ENCODE peak calls at places on chromosomes 11 and 22, in seven cellular contexts. W is astrocyte; H is CD8-positive, alpha-beta memory T cell; Y is left ventricle myocardium inferior; A is mesenchymal stem cell; E is NT2/D1; M is HCT116. J is an unnamed sample.

GRCh38 chr22:38755155-38755910 is 465 bp downstream of the SUN2 start:
- DNase-seq in E (no peak), H (peak; percentile 66), Y (peak; percentile 95), A (peak; percentile 80), W (peak; percentile 32), M (no peak), J (peak; percentile 98)

GRCh38 chr22:46043339-46043738 is 66.4 kb upstream of the WNT7B start:
- DNase-seq in W (no peak), Y (no peak), A (no peak), E (no peak), M (no peak), H (no peak), J (peak; percentile 45)

GRCh38 chr11:115193931-115194797 is 310.1 kb downstream of the CADM1 start:
- DNase-seq in E (no peak), W (peak; percentile 26), A (peak; percentile 27), Y (no peak), H (no peak), M (no peak), J (no peak)

GRCh38 chr11:120137611-120138521 is at the start of gene TRIM29:
- DNase-seq in W (no peak), E (no peak), M (no peak), H (no peak), A (no peak), Y (no peak), J (no peak)

GRCh38 chr11:64400096-64400495 is 41.1 kb downstream of the RPS6KA4 start:
- DNase-seq in Y (no peak), H (no peak), W (no peak), M (no peak), A (no peak), E (no peak), J (no peak)

GRCh38 chr11:82995754-82996398 is 75.8 kb downstream of the RAB30 start:
- DNase-seq in H (no peak), W (peak; percentile 76), A (peak; percentile 60), M (no peak), E (no peak), Y (no peak), J (no peak)

GRCh38 chr11:25758145-25758661 is 573.7 kb upstream of the ANO3 start:
- DNase-seq in W (peak; percentile 4), E (no peak), H (no peak), M (no peak), Y (no peak), A (no peak), J (no peak)

GRCh38 chr11:37223962-37224361 is 625.9 kb upstream of the RAG2 start:
- DNase-seq in W (no peak), H (no peak), A (no peak), E (no peak), Y (no peak), M (no peak), J (no peak)

GRCh38 chr11:60625262-60625661 is 74.2 kb upstream of the MS4A8 start:
- DNase-seq in A (peak; percentile 1), W (no peak), Y (no peak), H (no peak), M (peak; percentile 53), E (peak; percentile 74), J (no peak)

GRCh38 chr11:127115844-127116243 is 115.3 kb upstream of the KIRREL3 start:
- DNase-seq in E (no peak), Y (no peak), A (no peak), H (no peak), M (no peak), W (no peak), J (no peak)

GRCh38 chr11:108835624-108836023 is 170.8 kb downstream of the DDX10 start:
- DNase-seq in H (no peak), W (no peak), E (no peak), A (no peak), M (no peak), Y (no peak), J (no peak)

GRCh38 chr11:2208691-2209369 is 37.2 kb upstream of the TH start:
- DNase-seq in Y (peak; percentile 13), A (no peak), W (no peak), M (no peak), E (no peak), H (no peak), J (peak; percentile 44)

GRCh38 chr11:12330491-12331231 is 46.7 kb upstream of the PARVA start:
- DNase-seq in H (no peak), W (peak; percentile 18), A (peak; percentile 11), Y (no peak), E (no peak), M (no peak), J (no peak)

GRCh38 chr11:129968611-129969419 is 33.8 kb downstream of the PRDM10 start:
- DNase-seq in W (no peak), M (no peak), Y (no peak), E (no peak), A (no peak), H (no peak), J (no peak)

GRCh38 chr11:870127-870413 is 27.4 kb downstream of the TSPAN4 start:
- DNase-seq in E (no peak), W (no peak), M (no peak), A (no peak), Y (no peak), H (no peak), J (no peak)

GRCh38 chr11:17735823-17736772 is 1.5 kb downstream of the KCNC1 start:
- DNase-seq in W (no peak), M (no peak), H (no peak), A (no peak), Y (no peak), E (no peak), J (no peak)

GRCh38 chr11:17736921-17737817 is 2.6 kb downstream of the KCNC1 start:
- DNase-seq in W (no peak), H (no peak), M (no peak), E (no peak), Y (no peak), A (no peak), J (no peak)

GRCh38 chr11:17740649-17741235 is 6.2 kb downstream of the KCNC1 start:
- DNase-seq in H (no peak), Y (no peak), A (no peak), M (no peak), E (no peak), W (no peak), J (no peak)

GRCh38 chr11:17739945-17740338 is 5.4 kb downstream of the KCNC1 start:
- DNase-seq in Y (no peak), M (no peak), E (no peak), H (no peak), A (no peak), W (no peak), J (no peak)

DNA sequence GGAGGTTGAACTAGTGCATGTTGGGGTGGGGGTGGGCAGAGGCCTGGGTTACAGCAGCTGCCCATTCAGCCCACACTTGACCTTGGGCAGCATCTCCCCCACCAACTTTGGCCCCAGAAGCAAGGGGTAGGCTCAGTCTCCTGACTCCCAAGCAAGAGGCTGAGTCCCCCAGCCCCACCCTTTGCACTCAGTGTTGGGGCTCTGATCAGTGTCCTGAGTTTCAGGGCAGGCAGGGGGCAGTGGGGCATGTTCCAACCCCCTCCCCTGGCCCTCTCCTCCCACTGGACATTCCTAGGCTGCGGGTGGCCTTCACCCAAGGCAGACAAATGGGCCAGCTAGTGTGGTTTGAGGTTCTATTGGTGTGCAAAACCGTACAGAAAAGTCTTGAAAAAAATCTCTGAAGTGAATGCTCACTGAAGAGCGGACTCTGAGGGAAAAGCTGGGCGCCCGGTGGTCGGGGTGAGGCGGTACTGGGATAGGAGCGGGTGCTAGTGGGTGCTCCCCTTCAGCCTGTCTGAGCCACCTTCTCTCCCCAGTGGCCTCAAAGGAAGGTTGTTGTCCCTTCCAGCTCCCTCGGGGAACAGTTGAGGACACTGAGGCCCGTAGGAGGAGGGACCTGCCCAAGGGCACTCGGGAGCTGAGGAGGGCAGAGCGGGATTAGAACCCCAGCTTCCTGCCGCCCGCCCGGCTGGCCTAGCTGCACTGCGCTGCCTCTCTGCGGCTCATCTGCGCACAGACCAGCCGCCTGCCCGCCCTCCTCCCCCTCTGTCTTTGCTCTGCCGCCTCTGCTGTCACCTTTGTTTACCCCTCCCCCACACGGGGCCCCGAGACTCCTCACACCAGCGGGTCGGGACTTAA is 4.0 kb downstream of the KCNC1 start:
- DNase-seq in Y (no peak), W (no peak), M (no peak), E (no peak), H (no peak), A (no peak), J (no peak)
- H3K4me3 ChIP-seq in Y (no peak overlapping the region), W (no peak overlapping the region), M (no peak overlapping the region), E (no peak overlapping the region), H (no peak overlapping the region), A (no peak overlapping the region), J (no peak overlapping the region)

GRCh38 chr22:41638124-41638523 is 17.0 kb downstream of the XRCC6 start:
- DNase-seq in A (no peak), Y (no peak), M (no peak), E (no peak), H (no peak), W (no peak), J (peak; percentile 15)
- H3K36me3 ChIP-seq in A (peaks cover 94% of the 10 kb centered on the region), Y (peaks cover 99% of the 10 kb centered on the region), M (peaks cover 73% of the 10 kb centered on the region), E (peaks cover 90% of the 10 kb centered on the region), H (peaks cover 49% of the 10 kb centered on the region), W (peaks cover 66% of the 10 kb centered on the region), J (peaks cover 95% of the 10 kb centered on the region)

GRCh38 chr22:37259540-37260029 is 15.5 kb upstream of the RAC2 start:
- DNase-seq in H (peak; percentile 26), A (peak; percentile 70), M (peak; percentile 54), Y (no peak), E (no peak), W (peak; percentile 47), J (peak; percentile 21)
- H3K4me3 ChIP-seq in H (no peak overlapping the region), A (no peak overlapping the region), M (peak overlapping the region; percentile 15), Y (no peak overlapping the region), E (no peak overlapping the region), W (no peak overlapping the region), J (no peak overlapping the region)

GRCh38 chr11:68414457-68415221 is 45.9 kb upstream of the PPP6R3 start:
- DNase-seq in Y (no peak), M (no peak), A (no peak), W (no peak), H (no peak), E (no peak), J (no peak)

GRCh38 chr11:68412593-68413475 is 47.7 kb upstream of the PPP6R3 start:
- DNase-seq in E (no peak), A (peak; percentile 73), H (no peak), M (no peak), W (peak; percentile 84), Y (peak; percentile 52), J (peak; percentile 63)

GRCh38 chr11:68416070-68416578 is 44.4 kb upstream of the PPP6R3 start:
- DNase-seq in H (no peak), E (no peak), Y (no peak), W (no peak), M (no peak), A (no peak), J (no peak)

GRCh38 chr11:68411501-68411991 is 49.0 kb upstream of the PPP6R3 start:
- DNase-seq in H (no peak), Y (no peak), M (no peak), A (no peak), W (no peak), E (no peak), J (peak; percentile 63)

GRCh38 chr11:68413591-68413999 is 47.0 kb upstream of the PPP6R3 start:
- DNase-seq in A (no peak), M (no peak), Y (no peak), H (no peak), W (no peak), E (no peak), J (no peak)
- H3K36me3 ChIP-seq in A (peaks cover 56% of the 10 kb centered on the region), M (peaks cover 17% of the 10 kb centered on the region), Y (peaks cover 85% of the 10 kb centered on the region), H (no peaks in the 10 kb centered on the region), W (peaks cover 2% of the 10 kb centered on the region), E (peaks cover 68% of the 10 kb centered on the region), J (peaks cover 66% of the 10 kb centered on the region)